ENCODE peak calls at places on chromosomes 16 and 17, in six cellular contexts. M, U, L, P, Z and H are unnamed samples.

GRCh38 chr17:38676706-38677504 is 2.1 kb upstream of the EPOP start:
- DNase-seq in L (peak), M (peak), Z (peak), P (peak), U (peak), H (peak)

GRCh38 chr17:62724398-62725146 is 83.5 kb downstream of the MARCHF10 start:
- DNase-seq in M (peak), P (no peak), U (no peak), Z (no peak), L (no peak), H (no peak)

GRCh38 chr16:49287572-49287971 is 5.9 kb upstream of the CBLN1 start:
- DNase-seq in P (no peak), M (no peak), L (no peak), Z (peak), U (no peak), H (no peak)

GRCh38 chr17:72538921-72539352 is 418.1 kb downstream of the SOX9 start:
- DNase-seq in M (no peak), P (no peak), Z (peak), U (no peak), L (no peak), H (no peak)

GRCh38 chr16:9192746-9193145 is 101.3 kb downstream of the HAPSTR1 start:
- DNase-seq in M (no peak), U (no peak), P (no peak), L (no peak), Z (no peak), H (no peak)

GRCh38 chr16:75478480-75479345 is 14.2 kb upstream of the TMEM170A start:
- DNase-seq in L (no peak), U (no peak), P (no peak), M (no peak), Z (no peak), H (no peak)

GRCh38 chr16:21656795-21657768 is 4.7 kb upstream of the IGSF6 start:
- DNase-seq in Z (peak), L (peak), M (peak), U (peak), P (peak), H (peak)

GRCh38 chr16:56975714-56976113 is 13.6 kb upstream of the NLRC5 start:
- DNase-seq in P (no peak), M (no peak), L (no peak), Z (no peak), U (no peak), H (no peak)

GRCh38 chr17:68820825-68821481 is 134.2 kb downstream of the ABCA8 start:
- DNase-seq in Z (no peak), P (no peak), L (no peak), U (peak), M (no peak), H (no peak)

GRCh38 chr17:17236295-17237025 is 508 bp downstream of the FLCN start:
- DNase-seq in U (peak), Z (peak), M (peak), L (peak), P (peak), H (no peak)

GRCh38 chr17:2171725-2172446 is 117.0 kb downstream of the HIC1 start:
- DNase-seq in U (peak), Z (no peak), M (peak), P (no peak), L (peak), H (no peak)

DNA sequence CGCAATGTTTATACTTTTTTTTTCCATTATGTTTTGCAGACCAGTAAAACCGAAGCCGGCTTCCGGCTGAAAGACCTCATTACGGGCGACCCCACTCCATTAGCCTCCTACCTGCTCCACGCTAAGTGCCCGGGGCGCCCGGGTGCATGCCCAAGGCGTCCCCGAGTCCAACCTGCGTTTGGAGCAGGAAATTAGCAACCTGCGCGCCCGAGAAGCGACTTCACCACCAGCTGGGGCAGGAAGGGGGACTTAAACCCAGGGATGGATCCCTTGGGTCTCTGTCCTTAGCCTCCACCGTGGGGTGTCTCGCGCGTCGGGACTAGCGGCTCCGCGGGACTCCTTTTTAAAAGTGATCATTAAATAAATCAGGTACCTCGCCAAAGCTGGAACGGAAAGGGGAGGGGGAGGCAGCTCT is 1.7 kb downstream of the RBFOX3 start:
- DNase-seq in P (no peak), Z (peak), U (no peak), L (no peak), M (no peak), H (no peak)
- TF ChIP-seq EZH2 in P (no peak), Z (peak), U (peak), L (no peak), M (peak), H (peak)

GRCh38 chr16:15581127-15581815 is 61.7 kb downstream of the MARF1 start:
- DNase-seq in P (no peak), M (no peak), L (no peak), U (no peak), Z (no peak), H (no peak)
- H3K4me2 ChIP-seq in P (no peak), M (no peak), L (no peak), U (no peak), Z (no peak), H (no peak)

GRCh38 chr17:951388-952132 is 28.0 kb downstream of the NXN start:
- DNase-seq in U (peak), L (peak), Z (peak), M (peak), P (peak), H (no peak)

GRCh38 chr17:945672-946071 is 33.9 kb downstream of the NXN start:
- DNase-seq in U (no peak), Z (no peak), L (no peak), M (no peak), P (no peak), H (no peak)

GRCh38 chr17:946510-947236 is 32.9 kb downstream of the NXN start:
- DNase-seq in L (no peak), Z (no peak), U (no peak), P (no peak), M (no peak), H (no peak)

GRCh38 chr17:949623-950338 is 29.8 kb downstream of the NXN start:
- DNase-seq in P (no peak), Z (peak), M (no peak), L (no peak), U (no peak), H (no peak)

DNA sequence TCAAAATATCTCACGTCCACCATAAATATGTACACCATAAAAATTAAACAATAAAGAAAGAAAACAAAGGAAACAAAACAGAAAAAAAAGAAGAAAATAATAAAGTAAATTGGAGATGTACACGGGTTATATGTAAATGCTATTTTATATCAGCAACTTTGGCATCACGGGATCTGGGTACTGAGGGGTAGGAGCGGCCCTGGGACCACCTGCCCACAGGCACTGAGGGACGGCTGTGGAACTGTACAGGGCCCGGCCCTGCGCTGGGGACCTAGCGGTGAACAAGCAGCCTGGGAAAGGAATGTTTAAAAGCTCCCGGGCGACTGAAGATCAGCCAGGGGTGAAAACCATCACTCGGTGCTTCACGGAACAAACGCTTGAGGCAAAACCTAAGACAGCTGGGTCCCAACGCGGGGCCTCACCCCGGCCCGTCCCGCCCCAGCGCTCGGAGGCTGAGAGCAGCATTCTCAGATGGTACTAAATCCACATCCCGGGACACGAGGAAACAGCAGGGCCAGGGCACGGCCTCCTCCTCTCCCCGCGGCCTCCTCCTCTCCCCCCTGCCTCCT is 31.2 kb downstream of the NXN start:
- DNase-seq in L (no peak), P (no peak), Z (peak), U (no peak), M (no peak), H (no peak)
- TF ChIP-seq EZH2 in L (no peak), P (no peak), Z (no peak), U (no peak), M (no peak), H (no peak)

GRCh38 chr17:82278308-82278707 is 4.8 kb upstream of the CSNK1D start:
- DNase-seq in M (no peak), U (no peak), P (no peak), L (no peak), Z (no peak), H (no peak)

GRCh38 chr17:82278786-82279379 is 5.4 kb upstream of the CSNK1D start:
- DNase-seq in M (no peak), L (no peak), P (no peak), U (no peak), Z (no peak), H (no peak)

GRCh38 chr17:82277851-82278250 is 4.4 kb upstream of the CSNK1D start:
- DNase-seq in M (no peak), P (no peak), U (no peak), L (no peak), Z (no peak), H (no peak)

GRCh38 chr17:82275326-82275725 is 1.8 kb upstream of the CSNK1D start:
- DNase-seq in Z (no peak), U (no peak), P (no peak), M (no peak), L (no peak), H (no peak)

GRCh38 chr17:82276951-82277350 is 3.5 kb upstream of the CSNK1D start:
- DNase-seq in U (no peak), P (peak), M (no peak), Z (no peak), L (no peak), H (no peak)
- H3K4me2 ChIP-seq in U (no peak), P (peak), M (no peak), Z (no peak), L (no peak), H (no peak)

DNA sequence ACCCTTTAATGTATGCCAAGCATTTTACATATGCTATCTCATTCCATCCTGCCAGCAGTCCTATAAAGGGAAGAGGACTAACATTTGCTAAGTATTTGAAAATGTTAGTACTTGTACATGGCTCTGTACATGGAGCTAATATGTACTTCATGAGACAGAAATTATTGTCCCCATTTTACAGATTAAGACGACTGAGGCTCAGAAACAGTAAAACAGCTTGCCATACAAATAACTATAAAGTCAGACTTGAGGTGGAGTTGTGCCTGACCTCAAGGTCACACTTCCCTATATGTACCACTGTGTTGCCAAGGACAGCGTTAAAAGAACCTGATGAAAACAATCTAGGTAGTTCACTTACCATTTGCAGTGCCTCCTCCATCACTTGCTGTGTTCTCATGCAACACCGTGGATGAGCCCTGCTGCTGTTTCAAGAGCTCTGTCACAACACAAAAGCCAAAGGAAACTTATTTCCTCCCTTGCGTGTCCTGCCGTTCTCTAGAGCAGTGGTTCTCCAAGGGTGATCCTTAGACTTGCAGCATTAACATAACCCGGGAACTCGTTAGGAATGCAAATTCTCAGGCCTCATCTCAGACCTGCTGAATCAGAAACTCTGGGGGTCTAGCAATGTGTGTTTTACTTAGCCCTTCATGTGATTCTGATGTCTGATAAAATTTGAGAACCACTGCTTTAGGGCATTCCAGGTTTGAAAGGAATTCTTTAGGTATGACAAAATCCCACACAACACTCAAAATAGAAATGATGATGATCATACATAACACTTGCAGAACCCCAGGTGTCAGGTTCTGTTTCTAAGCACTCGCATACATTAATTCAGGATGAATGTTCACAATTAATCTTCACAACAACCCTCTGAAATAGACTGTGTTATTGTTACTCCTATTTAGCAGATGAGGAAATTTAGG is 51.2 kb upstream of the MTMR4 start:
- DNase-seq in L (no peak), U (no peak), M (no peak), Z (no peak), P (peak), H (no peak)
- TF ChIP-seq EZH2 in L (no peak), U (no peak), M (no peak), Z (no peak), P (no peak), H (no peak)